ENCODE peak calls at places on chromosomes 12 and 14, in five cellular contexts. D, F, L, P and Q are unnamed samples.

GRCh38 chr12:76024942-76025600 is 6.5 kb downstream of the PHLDA1 start:
- DNase-seq in D (no peak), F (peak; percentile 74), L (no peak), P (peak; percentile 64), Q (peak; percentile 61)

GRCh38 chr12:54571166-54571856 is 17.1 kb downstream of the PPP1R1A start:
- DNase-seq in D (no peak), F (no peak), L (no peak), P (no peak), Q (peak; percentile 37)

GRCh38 chr14:51398898-51399297 is 158.9 kb downstream of the TMX1 start:
- DNase-seq in D (no peak), F (peak; percentile 27), L (no peak), P (peak; percentile 44), Q (peak; percentile 61)

GRCh38 chr14:105943973-105944602 is 417.7 kb downstream of the TMEM121 start:
- DNase-seq in D (no peak), F (no peak), L (no peak), P (no peak), Q (no peak)

GRCh38 chr12:114799574-114800487 is 115.9 kb upstream of the TBX3 start:
- DNase-seq in D (no peak), F (peak; percentile 22), L (no peak), P (peak; percentile 13), Q (peak; percentile 12)

GRCh38 chr12:122669397-122670070 is 33.6 kb downstream of the HCAR2 start:
- DNase-seq in D (no peak), F (peak; percentile 38), L (no peak), P (peak; percentile 64), Q (peak; percentile 33)

GRCh38 chr12:104930388-104931326 is 27.4 kb downstream of the SLC41A2 start:
- DNase-seq in D (no peak), F (peak; percentile 55), L (no peak), P (peak; percentile 44), Q (no peak)

GRCh38 chr12:4031703-4032291 is 158.6 kb upstream of the PARP11 start:
- DNase-seq in D (no peak), F (peak; percentile 46), L (no peak), P (no peak), Q (peak; percentile 46)

GRCh38 chr12:84638811-84639368 is 273.7 kb downstream of the SLC6A15 start:
- DNase-seq in D (no peak), F (peak; percentile 18), L (no peak), P (no peak), Q (no peak)

GRCh38 chr14:61111145-61112130 is 130.4 kb downstream of the SLC38A6 start:
- DNase-seq in D (no peak), F (no peak), L (no peak), P (no peak), Q (no peak)

GRCh38 chr12:54721312-54721711 is 73.1 kb upstream of the DCD start:
- DNase-seq in D (no peak), F (no peak), L (no peak), P (no peak), Q (no peak)

GRCh38 chr14:76115010-76115422 is 36.7 kb upstream of the GPATCH2L start:
- DNase-seq in D (no peak), F (no peak), L (no peak), P (no peak), Q (no peak)

GRCh38 chr14:65847065-65847847 is 434.7 kb downstream of the FUT8 start:
- DNase-seq in D (peak; percentile 43), F (no peak), L (peak; percentile 55), P (no peak), Q (no peak)

GRCh38 chr14:67749341-67750110 is 47.8 kb downstream of the RDH12 start:
- DNase-seq in D (no peak), F (peak; percentile 55), L (no peak), P (no peak), Q (no peak)

GRCh38 chr14:77026166-77026929 is 2.2 kb downstream of the IRF2BPL start:
- DNase-seq in D (no peak), F (peak; percentile 73), L (no peak), P (peak; percentile 43), Q (peak; percentile 60)

GRCh38 chr12:6553051-6553868 is 2.6 kb downstream of the IFFO1 start:
- DNase-seq in D (no peak), F (peak; percentile 75), L (no peak), P (peak; percentile 73), Q (peak; percentile 100)

GRCh38 chr12:29499235-29499634 is 1.7 kb upstream of the OVCH1 start:
- DNase-seq in D (no peak), F (no peak), L (no peak), P (no peak), Q (no peak)

GRCh38 chr14:31024042-31024480 is 1.4 kb upstream of the AP4S1 start:
- DNase-seq in D (no peak), F (no peak), L (no peak), P (no peak), Q (no peak)

GRCh38 chr14:70881549-70882174 is 25.6 kb upstream of the PCNX1 start:
- DNase-seq in D (no peak), F (no peak), L (no peak), P (no peak), Q (no peak)

GRCh38 chr12:71303199-71303598 is 136.4 kb upstream of the LGR5 start:
- DNase-seq in D (no peak), F (peak; percentile 4), L (no peak), P (no peak), Q (no peak)

GRCh38 chr12:111747333-111747732 is 19.4 kb upstream of the ALDH2 start:
- DNase-seq in D (no peak), F (no peak), L (no peak), P (no peak), Q (no peak)

GRCh38 chr12:52643233-52644077 is 8.6 kb downstream of the KRT2 start:
- DNase-seq in D (no peak), F (no peak), L (no peak), P (no peak), Q (no peak)

GRCh38 chr14:105938055-105938863 is 411.9 kb downstream of the TMEM121 start:
- DNase-seq in D (no peak), F (no peak), L (no peak), P (no peak), Q (no peak)

GRCh38 chr12:52207895-52208294 is 16.1 kb upstream of the KRT80 start:
- DNase-seq in D (no peak), F (peak; percentile 58), L (no peak), P (peak; percentile 68), Q (peak; percentile 85)

GRCh38 chr14:75884198-75884611 is 97.6 kb downstream of the TGFB3 start:
- DNase-seq in D (no peak), F (peak; percentile 93), L (no peak), P (peak; percentile 73), Q (peak; percentile 82)

GRCh38 chr14:103243764-103244737 is 90.0 kb upstream of the EIF5 start:
- DNase-seq in D (no peak), F (no peak), L (no peak), P (no peak), Q (no peak)

GRCh38 chr14:73764881-73765280 is 50.7 kb upstream of the PNMA1 start:
- DNase-seq in D (no peak), F (peak; percentile 41), L (no peak), P (no peak), Q (peak; percentile 100)

GRCh38 chr12:94954029-94954685 is 49.3 kb downstream of the NDUFA12 start:
- DNase-seq in D (no peak), F (peak; percentile 36), L (no peak), P (no peak), Q (peak; percentile 85)

GRCh38 chr14:89673499-89674225 is 256.6 kb upstream of the FOXN3 start:
- DNase-seq in D (no peak), F (peak; percentile 50), L (no peak), P (peak; percentile 66), Q (no peak)

GRCh38 chr12:65845751-65846537 is 21.7 kb downstream of the HMGA2 start:
- DNase-seq in D (no peak), F (peak; percentile 56), L (no peak), P (no peak), Q (no peak)

GRCh38 chr14:70721542-70721941 is 79.8 kb downstream of the TTC9 start:
- DNase-seq in D (no peak), F (peak; percentile 50), L (no peak), P (no peak), Q (peak; percentile 42)

GRCh38 chr12:21691515-21691914 is 33.9 kb upstream of the LDHB start:
- DNase-seq in D (no peak), F (no peak), L (no peak), P (no peak), Q (no peak)